ENCODE peak calls at places on chromosomes 13 and 19, in ten cellular contexts. S is GM23338, T is K562, B is SK-N-SH, U is HCT116, I is upper lobe of left lung, F is sigmoid colon, A is spleen, J is breast epithelium, C is transverse colon. R is an unnamed sample.

GRCh38 chr13:45834411-45834994 is 17.1 kb downstream of the SIAH3 start:
- DNase-seq in T (no peak), U (no peak), I (no peak), A (no peak), C (no peak), J (no peak), F (no peak), S (no peak), B (no peak), R (no peak)

GRCh38 chr13:43268632-43269031 is 245.2 kb downstream of the DNAJC15 start:
- DNase-seq in C (no peak), F (no peak), I (no peak), U (no peak), J (no peak), B (no peak), S (no peak), T (no peak), A (no peak), R (no peak)

GRCh38 chr13:29474991-29475390 is 120.5 kb downstream of the SLC7A1 start:
- DNase-seq in S (no peak), C (no peak), T (no peak), F (no peak), A (no peak), J (no peak), U (no peak), B (no peak), I (no peak), R (no peak)

GRCh38 chr13:108495686-108496363 is 133.6 kb upstream of the MYO16 start:
- DNase-seq in T (peak), A (no peak), S (peak), F (no peak), C (no peak), B (peak), I (no peak), J (no peak), U (no peak), R (no peak)

GRCh38 chr13:91719033-91719432 is 320.6 kb downstream of the GPC5 start:
- DNase-seq in F (no peak), B (no peak), C (no peak), A (no peak), T (peak), U (no peak), I (no peak), S (no peak), J (no peak), R (no peak)

GRCh38 chr19:30001794-30002193 is 59.8 kb downstream of the URI1 start:
- DNase-seq in U (no peak), S (no peak), J (no peak), F (no peak), C (no peak), B (no peak), I (no peak), T (peak), A (no peak), R (no peak)

GRCh38 chr13:68636784-68637183 is 1406.6 kb upstream of the PCDH9 start:
- DNase-seq in I (no peak), J (no peak), B (peak), S (no peak), T (no peak), A (no peak), F (no peak), C (no peak), U (no peak), R (no peak)

GRCh38 chr13:94703271-94703670 is 9.1 kb downstream of the SOX21 start:
- DNase-seq in B (peak), C (no peak), U (no peak), T (no peak), S (peak), J (no peak), I (no peak), F (no peak), A (no peak), R (no peak)

GRCh38 chr13:50589651-50590054 is 253.8 kb downstream of the DLEU7 start:
- DNase-seq in F (no peak), U (no peak), I (no peak), T (no peak), C (no peak), A (no peak), J (no peak), B (no peak), S (no peak), R (no peak)

GRCh38 chr19:51959791-51960190 is 26.8 kb downstream of the ZNF350 start:
- DNase-seq in T (no peak), I (no peak), B (no peak), A (no peak), S (no peak), J (no peak), F (no peak), C (no peak), U (no peak), R (no peak)

GRCh38 chr19:41325947-41326706 is 16.2 kb downstream of the CCDC97 start:
- DNase-seq in B (peak), U (no peak), F (no peak), I (no peak), S (no peak), C (peak), T (peak), A (peak), J (no peak), R (no peak)

GRCh38 chr19:42242071-42242511 is 311 bp downstream of the GSK3A start:
- DNase-seq in B (peak), I (no peak), F (no peak), T (peak), U (no peak), S (no peak), C (no peak), J (no peak), A (no peak), R (no peak)

GRCh38 chr13:20161275-20161950 is 561 bp upstream of the GJA3 start:
- DNase-seq in I (no peak), F (no peak), T (no peak), U (no peak), C (peak), J (no peak), B (peak), A (peak), S (peak), R (no peak)

GRCh38 chr19:38440592-38440991 is 7.1 kb downstream of the RYR1 start:
- DNase-seq in A (no peak), J (no peak), S (peak), C (no peak), I (no peak), F (no peak), B (no peak), U (no peak), T (no peak), R (no peak)

GRCh38 chr13:31053098-31053497 is 108.6 kb downstream of the HSPH1 start:
- DNase-seq in F (no peak), T (no peak), S (no peak), I (no peak), U (no peak), J (peak), C (no peak), B (no peak), A (no peak), R (peak)

GRCh38 chr13:77874406-77874805 is 44.2 kb downstream of the EDNRB start:
- DNase-seq in J (no peak), F (no peak), T (no peak), B (no peak), A (no peak), C (no peak), S (no peak), I (no peak), U (no peak), R (no peak)

GRCh38 chr13:47932953-47933687 is 68.0 kb downstream of the SUCLA2 start:
- DNase-seq in F (no peak), S (peak), B (no peak), U (no peak), I (no peak), C (no peak), J (no peak), A (no peak), T (no peak), R (no peak)

GRCh38 chr19:13411899-13412298 is 94.4 kb downstream of the CACNA1A start:
- DNase-seq in J (no peak), F (no peak), T (no peak), A (no peak), U (no peak), S (no peak), C (no peak), B (no peak), I (no peak), R (no peak)

GRCh38 chr13:30845297-30846214 is 60.5 kb upstream of the MEDAG start:
- DNase-seq in U (no peak), T (no peak), S (no peak), J (no peak), F (no peak), B (no peak), C (no peak), I (no peak), A (no peak), R (no peak)

GRCh38 chr19:42030605-42031004 is 36.6 kb upstream of the ATP1A3 start:
- DNase-seq in J (no peak), S (no peak), T (no peak), B (no peak), C (no peak), U (no peak), I (no peak), F (no peak), A (no peak), R (no peak)

GRCh38 chr19:9881720-9882119 is 46.6 kb downstream of the PIN1 start:
- DNase-seq in A (no peak), B (no peak), I (no peak), U (peak), T (no peak), C (peak), J (no peak), S (no peak), F (no peak), R (no peak)

GRCh38 chr13:44278164-44278563 is 95.5 kb upstream of the SERP2 start:
- DNase-seq in F (no peak), J (no peak), I (no peak), U (no peak), A (no peak), T (no peak), B (no peak), C (no peak), S (no peak), R (no peak)

GRCh38 chr13:52686381-52686780 is 33.7 kb downstream of the SUGT1 start:
- DNase-seq in T (no peak), B (no peak), C (no peak), U (no peak), A (no peak), J (no peak), S (no peak), F (no peak), I (no peak), R (no peak)

DNA sequence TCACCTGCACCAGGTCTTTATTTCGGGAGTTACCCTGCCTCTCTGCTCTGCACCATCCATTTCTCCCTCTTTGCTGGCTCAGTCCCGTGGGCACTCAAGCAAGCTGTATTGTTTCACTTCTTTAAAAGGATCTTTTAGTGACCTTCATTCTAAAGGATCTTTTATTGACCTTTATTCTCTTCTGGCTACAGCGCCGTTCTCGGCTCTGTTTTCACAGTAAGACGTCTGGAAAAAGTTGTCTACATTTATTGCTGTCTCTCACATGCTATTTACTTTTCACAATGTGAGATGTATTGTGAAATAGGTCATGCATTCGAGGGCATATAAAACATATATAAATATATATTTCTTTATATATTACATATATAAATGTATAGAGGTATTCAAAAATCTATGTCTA is 35.6 kb upstream of the ARGLU1 start:
- DNase-seq in I (no peak), T (no peak), A (no peak), B (no peak), U (no peak), F (no peak), J (no peak), S (no peak), C (no peak), R (no peak)
- TF ChIP-seq POLR2AphosphoS5 in I (no peak), T (no peak), A (no peak), B (no peak), U (no peak), F (no peak), J (no peak), S (no peak), C (no peak), R (no peak)

GRCh38 chr19:16308081-16308480 is 16.5 kb upstream of the KLF2 start:
- DNase-seq in B (no peak), F (no peak), S (no peak), U (no peak), I (no peak), T (no peak), C (no peak), J (no peak), A (no peak), R (no peak)
- TF ChIP-seq POLR2AphosphoS5 in B (no peak), F (no peak), S (no peak), U (no peak), I (no peak), T (no peak), C (no peak), J (no peak), A (no peak), R (no peak)

DNA sequence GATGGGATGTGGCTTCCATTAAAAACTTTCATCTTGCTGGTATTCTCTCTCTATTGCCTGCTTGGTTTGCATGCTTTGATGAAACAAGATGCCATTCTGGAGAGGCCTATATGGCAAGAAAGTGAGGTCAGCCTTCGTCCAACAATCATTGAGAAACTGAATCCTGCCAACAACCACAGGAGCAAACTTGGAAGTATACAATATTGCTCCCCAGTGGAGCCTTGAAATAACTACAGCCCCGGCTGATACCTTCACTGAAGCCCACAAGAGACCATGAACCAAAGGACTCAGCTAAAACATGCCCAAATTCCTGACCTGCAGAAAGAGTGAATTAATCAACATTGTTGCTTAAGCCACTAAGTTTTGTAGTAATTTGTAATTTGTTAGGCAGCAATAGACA is 82.5 kb upstream of the FGF14 start:
- DNase-seq in U (no peak), B (no peak), T (no peak), J (no peak), I (no peak), A (no peak), C (no peak), S (peak), F (no peak), R (no peak)
- TF ChIP-seq POLR2AphosphoS5 in U (no peak), B (no peak), T (no peak), J (no peak), I (no peak), A (no peak), C (no peak), S (no peak), F (no peak), R (no peak)

GRCh38 chr13:33249066-33249465 is 36.5 kb downstream of the STARD13 start:
- DNase-seq in I (no peak), B (no peak), A (no peak), U (peak), F (no peak), J (no peak), S (no peak), T (no peak), C (no peak), R (no peak)
- TF ChIP-seq POLR2AphosphoS5 in I (no peak), B (no peak), A (no peak), U (no peak), F (no peak), J (no peak), S (no peak), T (no peak), C (no peak), R (no peak)

DNA sequence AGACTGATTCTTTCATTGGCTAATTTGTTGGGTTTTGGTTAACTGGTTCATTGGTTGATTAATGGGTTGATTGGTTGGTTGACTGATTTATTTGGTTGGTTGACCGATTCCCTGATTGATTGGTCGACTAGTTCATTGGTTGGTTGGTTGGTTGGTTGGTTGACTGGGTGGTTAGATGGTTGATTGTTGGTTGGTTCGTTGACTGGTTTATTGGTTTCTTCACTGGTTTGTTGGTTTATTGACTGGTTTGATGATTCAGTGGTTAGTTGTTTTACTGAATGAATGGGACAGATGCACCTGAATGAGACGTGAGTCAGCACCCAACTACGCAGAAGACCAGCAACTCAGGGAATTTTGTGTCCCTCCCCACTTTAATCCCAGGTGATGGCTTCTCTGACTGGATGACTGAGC is 2.7 kb upstream of the NUP62 start:
- DNase-seq in U (no peak), T (no peak), I (no peak), B (no peak), F (no peak), A (no peak), S (no peak), C (no peak), J (no peak), R (no peak)
- TF ChIP-seq POLR2AphosphoS5 in U (no peak), T (no peak), I (no peak), B (no peak), F (no peak), A (no peak), S (no peak), C (no peak), J (no peak), R (no peak)

GRCh38 chr13:36639610-36640009 is 34.2 kb upstream of the SERTM1 start:
- DNase-seq in U (no peak), J (no peak), A (no peak), F (no peak), I (no peak), T (no peak), B (peak), C (no peak), S (no peak), R (no peak)
- TF ChIP-seq POLR2AphosphoS5 in U (no peak), J (no peak), A (no peak), F (no peak), I (no peak), T (no peak), B (no peak), C (no peak), S (no peak), R (no peak)